ENCODE peak calls at places on chromosomes 11 and 22, in seven cellular contexts. F is naive thymus-derived CD4-positive, alpha-beta T cell; I is left ventricle myocardium inferior; G is right lobe of liver; P is DND-41; V is astrocyte; X is pancreas. D is an unnamed sample.

GRCh38 chr11:2088284-2088683 is 50.9 kb downstream of the IGF2 start:
- DNase-seq in I (no peak), F (no peak), V (no peak), G (no peak), X (no peak), P (no peak), D (no peak)

GRCh38 chr11:10358696-10359095 is 53.8 kb downstream of the ADM start:
- DNase-seq in I (no peak), X (no peak), P (no peak), G (no peak), V (no peak), F (no peak), D (no peak)

GRCh38 chr11:31779268-31779879 is 31.7 kb downstream of the PAX6 start:
- DNase-seq in F (no peak), I (no peak), P (no peak), X (no peak), V (peak; percentile 74), G (no peak), D (no peak)

GRCh38 chr11:6391548-6392134 is 1.4 kb downstream of the SMPD1 start:
- DNase-seq in P (no peak), V (no peak), F (no peak), G (no peak), X (no peak), I (no peak), D (no peak)

GRCh38 chr11:120413480-120413879 is 77.3 kb downstream of the ARHGEF12 start:
- DNase-seq in G (no peak), V (peak; percentile 91), I (no peak), F (no peak), P (no peak), X (no peak), D (no peak)

GRCh38 chr22:42284643-42285181 is 14.3 kb upstream of the TCF20 start:
- DNase-seq in P (no peak), X (peak; percentile 48), V (no peak), G (peak; percentile 13), F (no peak), I (no peak), D (no peak)

GRCh38 chr22:48098936-48099245 is 1336.4 kb downstream of the TBC1D22A start:
- DNase-seq in X (no peak), P (peak; percentile 69), G (no peak), I (no peak), F (no peak), V (no peak), D (no peak)

GRCh38 chr11:87722756-87723599 is 452.3 kb downstream of the RAB38 start:
- DNase-seq in V (no peak), P (peak; percentile 28), F (no peak), I (no peak), X (no peak), G (peak; percentile 19), D (no peak)

GRCh38 chr11:63911876-63912275 is 5.1 kb downstream of the RCOR2 start:
- DNase-seq in G (no peak), P (no peak), X (no peak), V (no peak), I (no peak), F (no peak), D (no peak)

GRCh38 chr11:32090774-32091370 is at the start of gene RCN1:
- DNase-seq in V (peak; percentile 74), F (no peak), P (peak; percentile 75), X (peak; percentile 84), G (peak; percentile 79), I (peak; percentile 77), D (peak; percentile 56)

GRCh38 chr11:64788321-64789215 is 10.2 kb upstream of the SF1 start:
- DNase-seq in G (no peak), F (no peak), X (no peak), V (no peak), P (no peak), I (no peak), D (no peak)

GRCh38 chr11:119148855-119149370 is at the start of gene ABCG4:
- DNase-seq in F (peak; percentile 16), P (peak; percentile 26), X (peak; percentile 72), I (peak; percentile 27), G (no peak), V (no peak), D (no peak)

GRCh38 chr11:62497132-62497915 is 49.3 kb downstream of the AHNAK start:
- DNase-seq in F (peak; percentile 18), I (no peak), P (peak; percentile 19), V (peak; percentile 75), G (no peak), X (no peak), D (no peak)

GRCh38 chr11:2715716-2716350 is 16.0 kb upstream of the KCNQ1OT1 start:
- DNase-seq in I (no peak), V (no peak), P (no peak), G (no peak), F (no peak), X (no peak), D (no peak)

GRCh38 chr11:125807909-125808308 is 20.0 kb downstream of the PATE3 start:
- DNase-seq in X (no peak), G (no peak), F (no peak), P (no peak), I (no peak), V (peak; percentile 54), D (no peak)

GRCh38 chr11:128394436-128395089 is 192.8 kb downstream of the ETS1 start:
- DNase-seq in G (peak; percentile 20), P (no peak), F (no peak), V (peak; percentile 25), I (no peak), X (no peak), D (no peak)

GRCh38 chr22:40348025-40348658 is 1.8 kb downstream of the ADSL start:
- DNase-seq in V (peak; percentile 26), X (peak; percentile 60), F (peak; percentile 77), P (peak; percentile 64), G (peak; percentile 43), I (no peak), D (peak; percentile 23)

DNA sequence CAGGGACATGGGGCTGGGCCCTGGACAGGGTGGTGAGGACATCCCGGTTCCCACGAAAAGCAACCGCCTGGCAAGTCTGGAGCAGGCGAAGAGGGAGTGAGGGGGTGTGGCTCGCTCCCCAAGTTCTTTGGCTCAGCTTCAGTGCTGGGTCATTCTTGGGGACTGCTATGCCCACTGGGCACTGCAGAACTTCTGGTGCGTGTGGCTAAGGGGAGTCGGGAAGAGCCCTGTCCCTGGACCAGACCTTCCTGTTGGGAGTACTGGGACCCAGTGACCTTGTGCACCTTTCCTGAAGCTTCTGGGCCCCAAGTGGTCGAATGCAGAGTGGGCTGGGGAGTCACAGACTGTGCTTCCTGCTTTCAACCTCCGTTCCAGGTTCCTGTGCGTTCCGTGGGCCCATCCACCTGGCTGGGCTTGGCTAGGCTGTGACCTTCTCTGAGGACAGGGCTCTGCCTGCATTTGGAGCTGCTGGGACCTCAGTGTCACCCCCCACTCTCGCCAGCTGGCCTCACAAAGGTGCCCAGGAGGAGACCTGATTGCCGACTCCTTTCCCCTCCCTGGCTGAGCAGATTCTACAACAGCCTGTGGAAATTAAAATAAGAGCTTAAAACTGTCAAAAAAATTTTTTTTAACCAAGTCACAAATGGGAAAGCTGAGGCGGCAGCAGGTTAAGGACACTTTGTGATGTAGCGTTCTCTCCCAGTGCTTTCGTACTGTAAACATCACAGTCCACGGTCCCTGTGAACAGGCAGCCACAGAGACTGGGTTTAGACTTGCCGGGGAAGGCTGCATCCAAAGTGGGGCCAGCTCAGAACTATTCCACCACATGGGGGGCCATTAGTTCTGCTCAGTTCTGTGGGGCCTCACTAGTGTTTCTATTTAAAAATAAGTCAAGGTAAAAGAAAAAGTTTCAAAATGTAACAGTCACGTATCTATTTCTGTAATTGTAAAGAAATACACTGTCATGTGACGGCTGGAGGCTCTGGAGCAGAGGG is 63.8 kb upstream of the WNT7B start:
- DNase-seq in F (no peak), P (no peak), V (no peak), G (no peak), X (peak; percentile 58), I (peak; percentile 10), D (peak; percentile 79)
- H3K27ac ChIP-seq in F (no peak overlapping the region), P (no peak overlapping the region), V (no peak overlapping the region), G (no peak overlapping the region), X (peak overlapping the region; percentile 98), I (peak overlapping the region; percentile 100), D (peak overlapping the region; percentile 74)

DNA sequence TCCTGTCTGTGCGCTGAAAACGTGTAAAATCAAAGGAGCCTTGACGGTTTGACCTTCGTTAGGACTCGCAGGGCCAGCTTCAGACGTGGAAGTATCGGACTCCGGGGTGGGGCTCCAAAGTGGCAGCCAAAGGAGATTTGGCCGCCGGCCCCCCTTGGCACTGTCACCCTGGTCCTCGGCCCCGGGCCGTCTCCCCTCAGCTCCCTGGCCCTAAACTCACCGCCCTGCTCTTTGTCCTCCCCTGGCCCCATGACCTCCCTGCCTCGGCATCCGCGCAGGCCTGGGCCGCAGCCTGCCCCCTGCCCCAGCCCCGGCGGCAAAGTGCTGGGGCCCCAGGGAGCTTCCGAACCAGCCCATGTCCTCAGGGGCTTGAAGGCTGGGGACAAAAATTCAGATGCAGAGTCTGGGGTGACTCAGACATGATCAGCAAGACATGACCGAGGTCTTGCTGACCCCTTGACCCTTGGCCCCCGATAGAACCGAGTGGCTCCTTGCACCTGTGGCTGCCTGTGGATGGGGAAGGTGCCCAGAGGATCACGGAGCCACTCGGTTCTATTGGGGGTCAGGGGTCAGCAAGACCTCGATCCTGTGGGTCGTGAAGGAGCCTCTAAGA is 6.9 kb upstream of the PHRF1 start:
- DNase-seq in V (no peak), F (no peak), P (no peak), X (peak; percentile 64), G (peak; percentile 64), I (peak; percentile 77), D (no peak)
- H3K27ac ChIP-seq in V (no peak overlapping the region), F (peak overlapping the region; percentile 65), P (peak overlapping the region; percentile 64), X (peak overlapping the region; percentile 76), G (peak overlapping the region; percentile 79), I (peak overlapping the region; percentile 99), D (no peak overlapping the region)

GRCh38 chr11:60367009-60367408 is 11.3 kb upstream of the MS4A7 start:
- DNase-seq in P (no peak), F (no peak), G (no peak), X (no peak), V (no peak), I (no peak), D (no peak)
- H3K27ac ChIP-seq in P (no peak overlapping the region), F (no peak overlapping the region), G (no peak overlapping the region), X (no peak overlapping the region), V (no peak overlapping the region), I (no peak overlapping the region), D (no peak overlapping the region)

GRCh38 chr11:92643827-92644226 is 325.6 kb upstream of the MTNR1B start:
- DNase-seq in F (no peak), G (no peak), I (no peak), X (no peak), V (no peak), P (no peak), D (no peak)

GRCh38 chr11:92638678-92639077 is 330.8 kb upstream of the MTNR1B start:
- DNase-seq in X (no peak), F (no peak), G (no peak), V (no peak), I (no peak), P (no peak), D (no peak)

DNA sequence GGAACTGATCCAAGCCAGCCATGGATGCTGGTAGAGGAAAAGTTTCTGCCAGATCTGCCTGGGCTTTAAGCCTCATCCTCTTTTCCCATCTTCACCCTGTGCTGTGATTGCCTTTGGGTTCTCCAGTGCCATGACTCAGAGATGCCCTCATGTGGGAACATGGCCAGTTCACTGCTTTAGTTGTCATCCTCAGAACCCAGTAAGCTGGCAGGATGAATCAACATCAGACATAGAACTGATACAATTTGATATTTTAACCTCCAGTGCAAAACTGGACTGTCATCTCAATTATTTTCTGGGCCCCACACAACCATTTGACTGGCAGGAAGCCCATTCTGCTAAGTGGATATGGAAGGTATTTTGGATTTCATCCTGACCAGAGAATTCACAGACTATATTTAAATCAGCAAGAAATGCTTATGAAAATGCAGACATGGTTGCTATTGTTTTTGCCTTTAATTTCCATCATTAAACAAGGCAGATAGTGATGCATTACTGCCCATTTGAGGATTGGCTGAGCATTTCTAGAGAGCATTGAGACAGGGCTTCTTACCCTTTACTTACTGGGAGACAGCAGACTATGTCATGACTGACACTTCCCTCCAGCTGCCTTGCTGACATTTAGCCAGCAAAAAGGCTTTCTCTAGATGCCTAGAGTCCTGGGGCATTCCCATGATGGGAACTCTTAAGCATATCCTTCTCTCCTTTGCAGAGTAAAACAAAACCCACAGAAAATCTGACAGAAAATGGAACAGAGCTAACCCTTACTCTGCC is 327.1 kb upstream of the MTNR1B start:
- DNase-seq in V (peak; percentile 9), G (no peak), X (no peak), F (no peak), I (no peak), P (no peak), D (no peak)
- H3K27ac ChIP-seq in V (no peak overlapping the region), G (no peak overlapping the region), X (no peak overlapping the region), F (no peak overlapping the region), I (no peak overlapping the region), P (no peak overlapping the region), D (no peak overlapping the region)